ENCODE peak calls at places on chromosomes 13 and 19, in five cellular contexts. O, B, S, R and W are unnamed samples.
A peak's percentile ranks its signal among the peaks of the same experiment; 100 is the strongest.

GRCh38 chr19:47324502-47324901 is 7.5 kb upstream of the C5AR2 start:
- DNase-seq in O (no peak), B (no peak), S (no peak), R (no peak), W (no peak)

GRCh38 chr19:16338470-16339360 is 14.1 kb downstream of the KLF2 start:
- DNase-seq in O (peak; percentile 57), B (no peak), S (no peak), R (peak; percentile 47), W (peak; percentile 68)

GRCh38 chr13:77918391-77919261 is at the start of gene EDNRB:
- DNase-seq in O (peak; percentile 89), B (peak; percentile 65), S (peak; percentile 48), R (peak; percentile 49), W (no peak)

GRCh38 chr13:64239372-64239771 is 2823.7 kb upstream of the PCDH20 start:
- DNase-seq in O (no peak), B (no peak), S (no peak), R (peak; percentile 2), W (no peak)

GRCh38 chr13:72774019-72774418 is 7.7 kb downstream of the DIS3 start:
- DNase-seq in O (no peak), B (no peak), S (no peak), R (peak; percentile 89), W (no peak)

GRCh38 chr13:109718726-109719125 is 67.7 kb downstream of the IRS2 start:
- DNase-seq in O (no peak), B (no peak), S (no peak), R (no peak), W (no peak)

GRCh38 chr19:38028913-38029565 is 122.0 kb downstream of the SIPA1L3 start:
- DNase-seq in O (no peak), B (no peak), S (no peak), R (no peak), W (no peak)

GRCh38 chr13:113216165-113217056 is 7.0 kb downstream of the CUL4A start:
- DNase-seq in O (peak; percentile 74), B (no peak), S (no peak), R (peak; percentile 75), W (no peak)

GRCh38 chr19:35348909-35349611 is 1.4 kb downstream of the FFAR1 start:
- DNase-seq in O (peak; percentile 53), B (no peak), S (peak; percentile 30), R (no peak), W (peak; percentile 17)

GRCh38 chr19:8481191-8481590 is 21.2 kb downstream of the PRAM1 start:
- DNase-seq in O (no peak), B (no peak), S (peak; percentile 38), R (no peak), W (no peak)

GRCh38 chr19:46503848-46504453 is 8.3 kb upstream of the PNMA8B start:
- DNase-seq in O (no peak), B (no peak), S (no peak), R (no peak), W (no peak)

GRCh38 chr13:48633695-48634094 is 20.0 kb upstream of the CYSLTR2 start:
- DNase-seq in O (no peak), B (no peak), S (no peak), R (no peak), W (no peak)

GRCh38 chr13:89827552-89827951 is 1519.9 kb upstream of the MIR17HG start:
- DNase-seq in O (no peak), B (no peak), S (no peak), R (no peak), W (no peak)

GRCh38 chr19:50478901-50479715 is 2.5 kb upstream of the GARIN5A start:
- DNase-seq in O (peak; percentile 86), B (peak; percentile 77), S (peak; percentile 41), R (no peak), W (no peak)

GRCh38 chr19:53531457-53531856 is 6.5 kb upstream of the ZNF331 start:
- DNase-seq in O (no peak), B (no peak), S (no peak), R (no peak), W (no peak)

GRCh38 chr19:23070353-23070781 is 46.5 kb upstream of the ZNF730 start:
- DNase-seq in O (peak; percentile 75), B (peak; percentile 61), S (no peak), R (no peak), W (peak; percentile 31)

DNA sequence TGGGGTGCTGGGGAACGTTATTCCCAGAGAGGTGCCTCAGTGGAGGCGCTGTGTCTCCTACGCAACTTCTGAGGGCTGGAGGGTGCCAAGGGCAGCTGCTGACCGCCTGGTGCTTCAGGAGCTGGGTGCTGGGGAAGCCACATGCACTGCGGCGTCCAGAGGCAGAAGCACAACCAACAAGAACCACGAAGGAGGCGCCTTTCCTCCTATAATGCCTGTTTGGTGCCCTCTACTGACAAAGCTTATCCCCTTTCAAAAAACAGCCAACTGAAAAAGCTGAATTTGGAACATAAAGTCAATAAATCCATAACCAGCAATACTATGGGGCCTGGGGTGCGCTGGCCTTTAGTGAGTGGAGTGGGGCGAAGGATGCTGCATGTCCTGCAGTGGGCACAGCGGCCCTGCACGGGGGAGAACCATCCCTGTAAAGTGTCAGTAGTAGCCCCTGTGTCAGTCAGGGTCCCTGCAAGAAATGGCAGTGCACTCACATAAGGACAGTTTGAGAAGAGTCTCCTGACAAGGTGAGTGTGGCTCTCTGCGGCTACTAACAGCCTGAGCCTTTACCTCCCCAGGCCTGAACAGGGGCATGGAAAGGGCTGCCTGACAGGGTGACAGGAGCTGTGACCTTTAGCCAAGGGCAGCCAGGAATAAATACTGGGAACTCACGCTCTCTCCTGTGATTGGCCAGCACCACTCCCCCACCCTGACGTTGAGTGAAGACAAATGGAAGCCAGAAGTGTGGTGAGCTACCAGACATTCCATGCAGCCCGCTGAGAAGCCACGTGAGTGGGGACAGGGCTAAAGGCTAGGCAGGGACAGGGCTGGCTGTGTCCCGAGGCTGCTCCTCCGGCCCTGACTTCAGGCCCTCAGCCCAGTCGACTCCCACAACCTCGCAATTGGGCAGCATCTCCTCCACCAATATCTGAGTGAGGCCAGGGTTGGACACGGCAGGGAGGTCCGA is 4.5 kb upstream of the B3GNT8 start:
- DNase-seq in O (peak; percentile 73), B (no peak), S (no peak), R (peak; percentile 25), W (no peak)
- TF ChIP-seq CTCF in O (peak; percentile 70), B (no peak), S (peak; percentile 16), R (peak; percentile 61), W (peak; percentile 41)

DNA sequence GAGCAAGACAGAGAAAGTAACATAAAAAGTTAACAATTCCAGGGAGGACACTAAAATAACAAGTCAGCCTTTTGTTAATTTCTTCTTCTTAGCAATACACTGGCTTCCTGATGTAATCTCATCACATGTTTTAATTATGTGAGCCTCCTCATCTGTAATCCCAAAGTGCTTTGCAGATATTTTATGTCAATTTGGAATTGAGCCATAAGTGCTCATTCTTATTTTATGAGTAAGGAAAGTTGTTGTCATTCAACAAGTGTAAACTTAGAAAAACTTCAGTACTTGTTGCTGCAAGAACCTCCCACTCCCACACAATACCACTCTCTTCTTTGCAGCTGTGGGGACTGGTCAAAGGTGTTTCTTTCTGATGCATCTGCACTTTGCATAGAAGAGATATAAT is 223.6 kb downstream of the GPC6 start:
- DNase-seq in O (no peak), B (no peak), S (no peak), R (peak; percentile 81), W (no peak)
- TF ChIP-seq CTCF in O (no peak), B (no peak), S (no peak), R (no peak), W (no peak)

DNA sequence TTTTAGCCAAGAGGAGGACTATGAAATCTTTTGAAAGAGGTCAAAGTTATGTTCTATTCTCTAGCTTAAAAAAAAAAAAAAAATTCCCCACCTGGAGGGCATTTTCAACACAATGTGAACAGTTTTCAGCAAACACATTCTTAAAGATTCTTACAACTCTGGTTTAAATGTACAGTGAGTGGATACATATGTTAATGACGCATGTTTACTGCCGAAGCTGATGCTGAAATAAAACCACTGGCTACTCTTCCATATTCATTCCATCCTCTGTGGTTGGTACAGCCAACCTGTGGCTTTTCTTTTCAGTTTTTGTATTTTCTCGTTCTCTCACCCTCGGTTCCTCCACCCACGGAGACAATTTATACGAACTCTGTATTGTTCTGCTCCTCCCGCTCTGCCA is 466.3 kb upstream of the ARGLU1 start:
- DNase-seq in O (no peak), B (no peak), S (no peak), R (no peak), W (no peak)
- TF ChIP-seq CTCF in O (no peak), B (no peak), S (no peak), R (no peak), W (no peak)

GRCh38 chr19:33953023-33953422 is 156.4 kb downstream of the KCTD15 start:
- DNase-seq in O (peak; percentile 18), B (no peak), S (no peak), R (no peak), W (no peak)

GRCh38 chr19:33956941-33957340 is 160.3 kb downstream of the KCTD15 start:
- DNase-seq in O (peak; percentile 31), B (no peak), S (no peak), R (no peak), W (no peak)

GRCh38 chr19:33954686-33955085 is 158.0 kb downstream of the KCTD15 start:
- DNase-seq in O (peak; percentile 4), B (no peak), S (no peak), R (no peak), W (no peak)

GRCh38 chr19:33950141-33950805 is 153.6 kb downstream of the KCTD15 start:
- DNase-seq in O (peak; percentile 29), B (no peak), S (no peak), R (no peak), W (no peak)

DNA sequence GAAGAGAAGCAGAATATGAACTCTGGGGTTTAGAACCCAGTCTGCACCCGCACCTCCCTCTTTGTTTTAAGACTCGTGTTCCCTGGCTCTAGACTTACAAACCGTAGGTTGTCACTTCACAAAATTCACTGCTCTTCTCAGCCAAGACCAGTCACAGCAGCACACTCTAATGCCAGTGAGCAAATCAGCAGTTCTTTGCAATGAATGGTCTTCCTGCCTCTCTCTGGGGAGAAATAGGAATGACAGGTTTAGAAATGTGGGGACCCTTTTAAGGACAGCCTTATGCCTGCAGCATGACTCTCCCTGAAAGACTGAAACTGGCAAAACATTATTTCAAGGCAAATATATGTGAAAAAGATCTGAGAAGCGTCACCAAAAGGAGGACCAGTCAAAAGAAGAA is 156.9 kb downstream of the KCTD15 start:
- DNase-seq in O (peak; percentile 26), B (no peak), S (no peak), R (no peak), W (no peak)
- TF ChIP-seq CTCF in O (no peak), B (no peak), S (no peak), R (no peak), W (no peak)

GRCh38 chr19:57465680-57466381 is 8.9 kb upstream of the VN1R1 start:
- DNase-seq in O (peak; percentile 75), B (peak; percentile 38), S (no peak), R (peak; percentile 45), W (peak; percentile 28)
- TF ChIP-seq CTCF in O (peak; percentile 74), B (peak; percentile 22), S (peak; percentile 13), R (peak; percentile 37), W (peak; percentile 42)

GRCh38 chr19:1469200-1469935 is 9.6 kb downstream of the C19orf25 start:
- DNase-seq in O (peak; percentile 78), B (peak; percentile 53), S (no peak), R (no peak), W (no peak)

GRCh38 chr19:1467512-1468273 is 11.3 kb downstream of the C19orf25 start:
- DNase-seq in O (peak; percentile 75), B (peak; percentile 44), S (no peak), R (no peak), W (no peak)

GRCh38 chr19:1467228-1467511 is 11.8 kb downstream of the C19orf25 start:
- DNase-seq in O (no peak), B (no peak), S (no peak), R (no peak), W (no peak)

GRCh38 chr19:1469936-1470863 is 8.8 kb downstream of the C19orf25 start:
- DNase-seq in O (peak; percentile 92), B (peak; percentile 77), S (no peak), R (peak; percentile 34), W (peak; percentile 74)

GRCh38 chr19:1468274-1469199 is 10.5 kb downstream of the C19orf25 start:
- DNase-seq in O (peak; percentile 88), B (peak; percentile 69), S (no peak), R (peak; percentile 27), W (no peak)
- TF ChIP-seq CTCF in O (no peak), B (no peak), S (no peak), R (no peak), W (peak; percentile 6)